ENCODE peak calls at places on chromosomes 4 and X, in six cellular contexts. T is H1, A is HepG2, V is transverse colon, X is sigmoid colon, H is tibial nerve. G is an unnamed sample.

GRCh38 chr4:78691333-78691732 is 84.8 kb upstream of the BMP2K start:
- DNase-seq in T (no peak), A (no peak), V (no peak), X (no peak), H (no peak), G (no peak)

GRCh38 chr4:7941111-7942018 is 1.7 kb upstream of the AFAP1 start:
- DNase-seq in T (no peak), A (no peak), V (no peak), X (peak; percentile 66), H (no peak), G (no peak)

GRCh38 chrX:3678287-3678686 is 35.2 kb downstream of the PRKX start:
- DNase-seq in T (no peak), A (no peak), V (no peak), X (no peak), H (no peak), G (no peak)

GRCh38 chr4:160848901-160849735 is 1314.7 kb downstream of the FSTL5 start:
- DNase-seq in T (no peak), A (no peak), V (no peak), X (no peak), H (no peak), G (no peak)

GRCh38 chr4:2793920-2794706 is 1.2 kb downstream of the SH3BP2 start:
- DNase-seq in T (no peak), A (peak; percentile 69), V (peak; percentile 58), X (peak; percentile 71), H (no peak), G (peak; percentile 53)

GRCh38 chr4:185101354-185101890 is 41.6 kb upstream of the SLC25A4 start:
- DNase-seq in T (no peak), A (no peak), V (no peak), X (no peak), H (no peak), G (peak; percentile 17)

GRCh38 chr4:126603851-126604250 is 1028.9 kb upstream of the INTU start:
- DNase-seq in T (no peak), A (no peak), V (no peak), X (no peak), H (no peak), G (no peak)

GRCh38 chr4:48047896-48048295 is 31.3 kb downstream of the NIPAL1 start:
- DNase-seq in T (no peak), A (no peak), V (peak; percentile 23), X (no peak), H (no peak), G (no peak)

GRCh38 chr4:169869487-169869886 is 111.7 kb upstream of the HPF1 start:
- DNase-seq in T (no peak), A (no peak), V (no peak), X (no peak), H (peak; percentile 7), G (no peak)

GRCh38 chrX:106178826-106179225 is 10.7 kb downstream of the PWWP3B start:
- DNase-seq in T (no peak), A (no peak), V (no peak), X (no peak), H (no peak), G (no peak)

GRCh38 chrX:33062016-33062415 is 149.3 kb downstream of the DMD start:
- DNase-seq in T (no peak), A (no peak), V (no peak), X (no peak), H (no peak), G (no peak)
- H3K27me3 ChIP-seq in T (no peaks in the 10 kb centered on the region), A (no peaks in the 10 kb centered on the region), V (no peaks in the 10 kb centered on the region), X (no peaks in the 10 kb centered on the region), H (no peaks in the 10 kb centered on the region), G (no peaks in the 10 kb centered on the region)

GRCh38 chrX:33188286-33188685 is 23.1 kb downstream of the DMD start:
- DNase-seq in T (no peak), A (no peak), V (no peak), X (no peak), H (no peak), G (no peak)
- TF ChIP-seq CTCF in T (no peak), A (no peak), V (no peak), X (no peak), H (no peak), G (no peak)

GRCh38 chrX:134444681-134445080 is 15.3 kb upstream of the HPRT1 start:
- DNase-seq in T (no peak), A (no peak), V (no peak), X (no peak), H (no peak), G (no peak)

GRCh38 chrX:134443461-134443860 is 16.5 kb upstream of the HPRT1 start:
- DNase-seq in T (no peak), A (no peak), V (no peak), X (no peak), H (no peak), G (no peak)

DNA sequence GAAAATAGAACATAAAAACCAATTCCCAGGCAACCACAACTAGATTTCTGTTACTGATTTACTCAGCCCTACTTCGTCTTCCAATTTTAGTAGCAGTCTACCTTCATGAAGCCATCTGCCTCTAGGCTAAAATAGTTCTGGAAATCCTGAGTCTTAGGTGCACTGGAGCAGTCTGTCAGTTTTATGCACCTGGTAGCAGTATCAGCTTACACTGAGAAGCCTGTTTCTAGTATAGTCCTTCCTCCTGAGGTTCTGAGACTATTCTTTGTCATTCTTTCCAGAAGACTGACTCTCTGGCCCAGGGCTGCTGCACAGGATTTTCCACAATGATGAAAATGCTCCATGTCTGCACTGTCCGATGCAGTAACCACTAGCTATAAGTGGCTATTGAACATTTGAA is 16.9 kb upstream of the HPRT1 start:
- DNase-seq in T (no peak), A (no peak), V (no peak), X (no peak), H (no peak), G (no peak)
- TF ChIP-seq EP300 in T (no peak), A (no peak), V (no peak), X (no peak), H (no peak), G (no peak)

GRCh38 chr4:121764702-121765367 is at the start of gene SMIM43:
- DNase-seq in T (no peak), A (no peak), V (no peak), X (no peak), H (no peak), G (no peak)

GRCh38 chr4:121760205-121760604 is 4.8 kb downstream of the SMIM43 start:
- DNase-seq in T (no peak), A (no peak), V (no peak), X (no peak), H (no peak), G (no peak)

GRCh38 chr4:121764303-121764701 is 662 bp downstream of the SMIM43 start:
- DNase-seq in T (no peak), A (no peak), V (no peak), X (no peak), H (no peak), G (no peak)

DNA sequence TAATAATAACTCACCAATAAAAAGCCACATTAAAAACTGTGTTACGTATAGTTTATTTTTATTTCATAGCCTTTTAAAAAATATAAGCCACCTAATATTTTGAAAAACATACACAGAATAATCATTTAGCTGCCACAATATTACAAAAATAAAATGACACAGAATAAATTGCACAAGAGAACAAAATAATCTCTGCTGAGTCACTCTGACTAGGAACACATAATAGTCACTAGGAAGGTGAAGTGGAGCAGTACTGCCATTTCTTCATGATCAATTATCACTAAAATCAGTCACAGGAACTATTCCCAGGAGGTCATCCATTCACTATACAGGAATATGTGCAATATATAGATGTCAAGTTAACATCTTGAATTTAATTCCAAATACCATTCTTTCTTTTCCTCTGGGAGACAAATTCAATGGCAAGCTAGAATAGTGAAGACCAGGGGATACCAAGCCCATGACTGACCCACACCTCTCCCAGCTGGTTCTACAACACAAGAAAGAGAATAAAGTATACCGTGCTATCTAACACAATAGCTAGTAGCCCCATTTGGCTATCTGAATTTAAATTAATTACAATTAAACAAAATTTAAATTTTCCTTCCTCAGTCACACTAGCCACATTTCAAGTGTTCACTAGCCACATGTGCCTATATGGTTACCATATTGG is 5.9 kb downstream of the SMIM43 start:
- DNase-seq in T (no peak), A (no peak), V (no peak), X (no peak), H (no peak), G (no peak)
- H3K27me3 ChIP-seq in T (peaks cover 6% of the 10 kb centered on the region), A (peaks cover 12% of the 10 kb centered on the region), V (peaks cover 29% of the 10 kb centered on the region), X (peaks cover 10% of the 10 kb centered on the region), H (no peaks in the 10 kb centered on the region), G (peaks cover under 1% of the 10 kb centered on the region)

DNA sequence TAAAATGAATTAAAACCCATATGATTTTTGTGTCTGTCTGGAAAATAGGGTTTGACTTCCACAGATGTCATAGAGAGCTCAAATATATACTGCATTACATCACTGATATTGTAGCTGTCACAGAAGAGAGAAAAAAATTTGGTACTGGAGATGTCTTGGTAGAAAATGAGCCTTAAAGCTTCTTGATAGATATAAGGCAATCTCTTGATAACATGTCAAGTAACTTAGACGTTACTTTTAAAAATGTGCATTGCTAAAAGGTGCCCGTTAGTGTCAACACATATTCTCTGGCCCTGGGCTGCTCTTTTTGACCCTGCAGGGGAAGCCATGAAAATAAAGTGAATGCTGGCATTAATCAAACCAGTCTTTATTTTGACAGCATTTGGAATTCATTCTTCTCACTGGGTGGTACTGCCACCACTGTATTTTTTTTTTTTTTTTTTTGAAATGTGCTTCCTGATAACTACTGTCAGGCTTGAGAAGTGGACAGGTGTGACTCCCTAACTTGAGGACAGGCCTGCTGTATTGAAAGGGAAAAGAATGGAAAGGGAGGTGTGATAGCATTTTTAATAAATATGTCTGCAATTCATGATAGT is 53.0 kb upstream of the RAPGEF2 start:
- DNase-seq in T (no peak), A (no peak), V (no peak), X (no peak), H (no peak), G (no peak)
- TF ChIP-seq CTCF in T (no peak), A (no peak), V (no peak), X (no peak), H (no peak), G (no peak)

DNA sequence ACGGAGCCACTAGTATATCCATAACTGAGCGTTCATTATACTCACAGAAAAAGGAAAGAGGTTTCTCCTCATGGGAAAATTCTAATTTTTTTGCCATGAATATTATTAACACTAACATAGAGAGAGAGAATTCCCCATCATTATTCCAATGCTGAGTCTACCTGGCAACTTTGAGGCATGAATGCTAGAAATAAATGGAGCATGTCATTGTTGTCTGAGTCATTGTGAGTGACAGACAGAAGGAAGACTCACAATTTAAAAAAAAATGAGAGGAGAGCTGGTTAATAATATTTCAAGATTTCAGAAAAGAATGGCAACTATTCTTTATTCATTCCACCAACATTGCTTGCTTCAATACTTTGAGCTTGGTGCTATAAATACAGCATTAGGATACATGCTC is 170.3 kb upstream of the HS3ST1 start:
- DNase-seq in T (no peak), A (no peak), V (no peak), X (no peak), H (no peak), G (no peak)
- TF ChIP-seq EP300 in T (no peak), A (no peak), V (no peak), X (no peak), H (no peak), G (no peak)

GRCh38 chrX:154354013-154354412 is 20.4 kb downstream of the FLNA start:
- DNase-seq in T (no peak), A (no peak), V (no peak), X (peak; percentile 70), H (no peak), G (no peak)
- H3K27me3 ChIP-seq in T (no peaks in the 10 kb centered on the region), A (no peaks in the 10 kb centered on the region), V (no peaks in the 10 kb centered on the region), X (no peaks in the 10 kb centered on the region), H (no peaks in the 10 kb centered on the region), G (no peaks in the 10 kb centered on the region)

GRCh38 chr4:66777097-66777496 is 768.2 kb downstream of the CENPC start:
- DNase-seq in T (no peak), A (no peak), V (no peak), X (no peak), H (no peak), G (no peak)
- TF ChIP-seq CTCF in T (no peak), A (no peak), V (no peak), X (no peak), H (no peak), G (no peak)